ENCODE peak calls at places on chromosomes 3 and 15, in five cellular contexts. One of them, this sample, is unnamed.

GRCh38 chr3:128432898-128433629 is 33.6 kb downstream of the DNAJB8 start:
- DNase-seq in IMR-90: no peak
- DNase-seq in A549: no peak
- DNase-seq in GM12878: no peak
- DNase-seq in HepG2: no peak
- DNase-seq in this sample: peak; percentile 68

GRCh38 chr3:181940703-181941102 is 229.0 kb downstream of the SOX2 start:
- DNase-seq in GM12878: no peak
- DNase-seq in A549: no peak
- DNase-seq in IMR-90: no peak
- DNase-seq in HepG2: no peak
- DNase-seq in this sample: no peak

GRCh38 chr3:59857589-59858346 is 807.9 kb upstream of the CFAP20DC start:
- DNase-seq in A549: peak; percentile 71
- DNase-seq in IMR-90: peak; percentile 81
- DNase-seq in GM12878: peak; percentile 17
- DNase-seq in HepG2: peak; percentile 70
- DNase-seq in this sample: peak; percentile 41

GRCh38 chr3:88151358-88151757 is 1.6 kb downstream of the C3orf38 start:
- DNase-seq in A549: no peak
- DNase-seq in GM12878: no peak
- DNase-seq in IMR-90: no peak
- DNase-seq in HepG2: no peak
- DNase-seq in this sample: no peak

GRCh38 chr3:79618883-79619282 is 148.9 kb downstream of the ROBO1 start:
- DNase-seq in GM12878: no peak
- DNase-seq in HepG2: no peak
- DNase-seq in A549: no peak
- DNase-seq in IMR-90: no peak
- DNase-seq in this sample: no peak

GRCh38 chr15:39850436-39850835 is 67.8 kb upstream of the FSIP1 start:
- DNase-seq in HepG2: no peak
- DNase-seq in GM12878: no peak
- DNase-seq in IMR-90: no peak
- DNase-seq in A549: no peak
- DNase-seq in this sample: no peak

GRCh38 chr15:101494251-101494796 is 4.8 kb upstream of the PCSK6 start:
- DNase-seq in HepG2: no peak
- DNase-seq in IMR-90: no peak
- DNase-seq in GM12878: no peak
- DNase-seq in A549: no peak
- DNase-seq in this sample: no peak

GRCh38 chr3:179308006-179308405 is 14.8 kb upstream of the ZNF639 start:
- DNase-seq in GM12878: no peak
- DNase-seq in A549: no peak
- DNase-seq in IMR-90: peak; percentile 10
- DNase-seq in HepG2: no peak
- DNase-seq in this sample: no peak

GRCh38 chr3:110995461-110996226 is 76.0 kb upstream of the NECTIN3 start:
- DNase-seq in HepG2: peak; percentile 58
- DNase-seq in IMR-90: peak; percentile 74
- DNase-seq in A549: peak; percentile 7
- DNase-seq in GM12878: no peak
- DNase-seq in this sample: no peak

GRCh38 chr3:72633101-72633500 is 215.1 kb downstream of the SHQ1 start:
- DNase-seq in HepG2: no peak
- DNase-seq in A549: no peak
- DNase-seq in IMR-90: no peak
- DNase-seq in GM12878: no peak
- DNase-seq in this sample: no peak

GRCh38 chr3:45676248-45677044 is 12.8 kb upstream of the SACM1L start:
- DNase-seq in A549: no peak
- DNase-seq in IMR-90: no peak
- DNase-seq in HepG2: no peak
- DNase-seq in GM12878: no peak
- DNase-seq in this sample: no peak

GRCh38 chr3:134627831-134628230 is 23.0 kb downstream of the KY start:
- DNase-seq in A549: peak; percentile 55
- DNase-seq in IMR-90: peak; percentile 10
- DNase-seq in HepG2: no peak
- DNase-seq in GM12878: no peak
- DNase-seq in this sample: no peak

GRCh38 chr3:186160691-186161243 is 51.9 kb upstream of the ETV5 start:
- DNase-seq in A549: no peak
- DNase-seq in GM12878: no peak
- DNase-seq in IMR-90: no peak
- DNase-seq in HepG2: no peak
- DNase-seq in this sample: no peak

GRCh38 chr3:195558602-195559001 is 15.5 kb upstream of the PPP1R2 start:
- DNase-seq in IMR-90: peak; percentile 21
- DNase-seq in HepG2: peak; percentile 49
- DNase-seq in A549: peak; percentile 59
- DNase-seq in GM12878: no peak
- DNase-seq in this sample: peak; percentile 49

GRCh38 chr3:5376761-5377160 is 189.3 kb downstream of the EDEM1 start:
- DNase-seq in GM12878: no peak
- DNase-seq in A549: no peak
- DNase-seq in IMR-90: no peak
- DNase-seq in HepG2: peak; percentile 85
- DNase-seq in this sample: no peak

GRCh38 chr3:129616713-129617112 is 10.2 kb upstream of the PLXND1 start:
- DNase-seq in A549: no peak
- DNase-seq in HepG2: no peak
- DNase-seq in IMR-90: peak; percentile 83
- DNase-seq in GM12878: no peak
- DNase-seq in this sample: no peak

GRCh38 chr3:30314757-30315156 is 291.6 kb upstream of the TGFBR2 start:
- DNase-seq in GM12878: no peak
- DNase-seq in IMR-90: no peak
- DNase-seq in HepG2: no peak
- DNase-seq in A549: no peak
- DNase-seq in this sample: no peak

GRCh38 chr3:140863481-140864084 is 78.1 kb upstream of the SLC25A36 start:
- DNase-seq in IMR-90: peak; percentile 39
- DNase-seq in HepG2: peak; percentile 49
- DNase-seq in A549: peak; percentile 42
- DNase-seq in GM12878: peak; percentile 44
- DNase-seq in this sample: peak; percentile 21

GRCh38 chr15:52217186-52217585 is 26.0 kb upstream of the GNB5 start:
- DNase-seq in HepG2: no peak
- DNase-seq in IMR-90: no peak
- DNase-seq in A549: peak; percentile 44
- DNase-seq in GM12878: no peak
- DNase-seq in this sample: no peak

GRCh38 chr15:26635105-26635504 is 137.8 kb downstream of the GABRB3 start:
- DNase-seq in IMR-90: no peak
- DNase-seq in GM12878: no peak
- DNase-seq in A549: peak; percentile 57
- DNase-seq in HepG2: no peak
- DNase-seq in this sample: no peak

GRCh38 chr3:147930417-147930816 is 521.3 kb downstream of the ZIC1 start:
- DNase-seq in IMR-90: peak; percentile 59
- DNase-seq in GM12878: no peak
- DNase-seq in HepG2: no peak
- DNase-seq in A549: peak; percentile 6
- DNase-seq in this sample: no peak

GRCh38 chr15:25671132-25671531 is 192.0 kb downstream of the ATP10A start:
- DNase-seq in IMR-90: peak; percentile 50
- DNase-seq in A549: no peak
- DNase-seq in HepG2: no peak
- DNase-seq in GM12878: no peak
- DNase-seq in this sample: no peak

GRCh38 chr3:131794766-131795381 is 239.9 kb downstream of the CPNE4 start:
- DNase-seq in GM12878: no peak
- DNase-seq in A549: peak; percentile 59
- DNase-seq in HepG2: peak; percentile 24
- DNase-seq in IMR-90: peak; percentile 52
- DNase-seq in this sample: peak; percentile 42

GRCh38 chr3:104564045-104564643 is 802.6 kb upstream of the ALCAM start:
- DNase-seq in A549: peak; percentile 60
- DNase-seq in IMR-90: peak; percentile 52
- DNase-seq in GM12878: no peak
- DNase-seq in HepG2: peak; percentile 49
- DNase-seq in this sample: peak; percentile 3

GRCh38 chr3:170356596-170357175 is 829 bp upstream of the SKIL start:
- DNase-seq in HepG2: peak; percentile 83
- DNase-seq in A549: peak; percentile 84
- DNase-seq in IMR-90: peak; percentile 74
- DNase-seq in GM12878: no peak
- DNase-seq in this sample: peak; percentile 93

GRCh38 chr3:11522953-11523792 is 120.5 kb downstream of the VGLL4 start:
- DNase-seq in GM12878: no peak
- DNase-seq in IMR-90: peak; percentile 33
- DNase-seq in HepG2: no peak
- DNase-seq in A549: no peak
- DNase-seq in this sample: no peak

GRCh38 chr15:60479711-60480110 is 769 bp upstream of the ICE2 start:
- DNase-seq in HepG2: no peak
- DNase-seq in IMR-90: no peak
- DNase-seq in GM12878: peak; percentile 15
- DNase-seq in A549: no peak
- DNase-seq in this sample: peak; percentile 14

GRCh38 chr3:141471160-141471559 is 15.7 kb upstream of the RASA2 start:
- DNase-seq in HepG2: peak; percentile 36
- DNase-seq in IMR-90: peak; percentile 88
- DNase-seq in GM12878: no peak
- DNase-seq in A549: no peak
- DNase-seq in this sample: no peak

GRCh38 chr15:80849308-80849707 is 70.1 kb downstream of the CEMIP start:
- DNase-seq in A549: peak; percentile 41
- DNase-seq in GM12878: no peak
- DNase-seq in IMR-90: peak; percentile 93
- DNase-seq in HepG2: no peak
- DNase-seq in this sample: no peak

GRCh38 chr15:59372352-59373211 is at the start of gene MYO1E:
- DNase-seq in A549: peak; percentile 98
- DNase-seq in HepG2: peak; percentile 96
- DNase-seq in IMR-90: peak; percentile 97
- DNase-seq in GM12878: peak; percentile 72
- DNase-seq in this sample: no peak

GRCh38 chr15:65094294-65094995 is 17.9 kb downstream of the KBTBD13 start:
- DNase-seq in A549: no peak
- DNase-seq in GM12878: no peak
- DNase-seq in HepG2: no peak
- DNase-seq in IMR-90: no peak
- DNase-seq in this sample: no peak

GRCh38 chr15:31303434-31304073 is 23.1 kb upstream of the KLF13 start:
- DNase-seq in HepG2: no peak
- DNase-seq in A549: no peak
- DNase-seq in GM12878: no peak
- DNase-seq in IMR-90: no peak
- DNase-seq in this sample: peak; percentile 60

GRCh38 chr3:46867550-46867898 is 4.3 kb upstream of the MYL3 start:
- DNase-seq in GM12878: no peak
- DNase-seq in A549: no peak
- DNase-seq in HepG2: no peak
- DNase-seq in IMR-90: no peak
- DNase-seq in this sample: no peak

GRCh38 chr3:11944052-11944673 is 60.0 kb upstream of the SYN2 start:
- DNase-seq in A549: peak; percentile 68
- DNase-seq in IMR-90: peak; percentile 10
- DNase-seq in HepG2: peak; percentile 37
- DNase-seq in GM12878: no peak
- DNase-seq in this sample: peak; percentile 47

GRCh38 chr3:31858439-31858838 is 122.6 kb downstream of the OSBPL10 start:
- DNase-seq in IMR-90: no peak
- DNase-seq in HepG2: no peak
- DNase-seq in GM12878: no peak
- DNase-seq in A549: peak; percentile 12
- DNase-seq in this sample: no peak

GRCh38 chr3:128301186-128302023 is 148.1 kb downstream of the EEFSEC start:
- DNase-seq in GM12878: no peak
- DNase-seq in A549: no peak
- DNase-seq in HepG2: no peak
- DNase-seq in IMR-90: no peak
- DNase-seq in this sample: no peak

GRCh38 chr3:58004972-58005371 is 3.2 kb upstream of the FLNB start:
- DNase-seq in HepG2: no peak
- DNase-seq in IMR-90: peak; percentile 91
- DNase-seq in GM12878: no peak
- DNase-seq in A549: no peak
- DNase-seq in this sample: no peak

DNA sequence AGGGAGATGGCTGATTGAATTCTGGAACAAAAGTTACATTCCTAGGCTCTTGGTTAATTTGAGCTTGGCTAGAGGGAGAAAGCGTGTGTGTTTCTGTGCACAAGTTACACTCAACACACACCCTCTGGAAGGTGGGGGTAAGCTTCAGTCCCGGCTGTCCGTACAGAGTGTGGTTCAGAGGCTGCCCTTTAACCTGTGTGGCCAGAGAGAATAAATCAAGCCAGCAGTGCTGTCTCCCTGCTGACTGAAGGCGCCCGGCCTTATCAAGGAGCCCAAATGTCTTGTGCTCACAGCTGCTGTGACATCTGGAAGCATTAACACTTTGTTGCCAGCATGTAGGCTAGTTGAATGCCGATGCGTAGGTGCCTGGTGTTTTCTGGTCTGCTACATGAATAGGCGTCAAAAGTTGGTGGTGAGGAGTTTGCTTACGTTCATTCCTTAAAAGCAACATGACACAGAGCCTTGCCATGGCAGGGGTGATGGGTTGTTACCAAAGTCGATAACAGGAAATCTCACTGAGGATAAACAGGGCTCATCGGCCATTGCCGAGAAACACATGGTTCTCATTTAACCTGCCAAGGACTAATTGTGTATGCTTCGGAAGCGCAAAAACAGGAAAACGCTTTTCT is 96.0 kb upstream of the CTDSPL start:
- DNase-seq in GM12878: no peak
- DNase-seq in HepG2: no peak
- DNase-seq in A549: no peak
- DNase-seq in IMR-90: no peak
- DNase-seq in this sample: peak; percentile 37
- TF ChIP-seq BHLHE40 in GM12878: no peak
- TF ChIP-seq BHLHE40 in HepG2: no peak
- TF ChIP-seq BHLHE40 in A549: no peak
- TF ChIP-seq BHLHE40 in IMR-90: no peak
- TF ChIP-seq BHLHE40 in this sample: peak; percentile 86

GRCh38 chr3:48502121-48502520 is 1.9 kb downstream of the SHISA5 start:
- DNase-seq in GM12878: no peak
- DNase-seq in HepG2: no peak
- DNase-seq in A549: no peak
- DNase-seq in IMR-90: no peak
- DNase-seq in this sample: no peak
- H3K27ac ChIP-seq in GM12878: no peak overlapping the region
- H3K27ac ChIP-seq in HepG2: no peak overlapping the region
- H3K27ac ChIP-seq in A549: no peak overlapping the region
- H3K27ac ChIP-seq in IMR-90: no peak overlapping the region
- H3K27ac ChIP-seq in this sample: no peak overlapping the region

GRCh38 chr3:126983653-126984390 is 907 bp downstream of the PLXNA1 start:
- DNase-seq in HepG2: no peak
- DNase-seq in A549: no peak
- DNase-seq in GM12878: no peak
- DNase-seq in IMR-90: no peak
- DNase-seq in this sample: peak; percentile 49
- TF ChIP-seq BHLHE40 in HepG2: no peak
- TF ChIP-seq BHLHE40 in A549: no peak
- TF ChIP-seq BHLHE40 in GM12878: no peak
- TF ChIP-seq BHLHE40 in IMR-90: no peak
- TF ChIP-seq BHLHE40 in this sample: no peak

GRCh38 chr3:50602675-50603191 is 8.8 kb downstream of the CISH start:
- DNase-seq in GM12878: no peak
- DNase-seq in IMR-90: no peak
- DNase-seq in HepG2: no peak
- DNase-seq in A549: no peak
- DNase-seq in this sample: no peak
- H3K27ac ChIP-seq in GM12878: no peak overlapping the region
- H3K27ac ChIP-seq in IMR-90: peak overlapping the region; percentile 90
- H3K27ac ChIP-seq in HepG2: peak overlapping the region; percentile 97
- H3K27ac ChIP-seq in A549: peak overlapping the region; percentile 97
- H3K27ac ChIP-seq in this sample: peak overlapping the region; percentile 96